ENCODE peak calls at places on chromosomes 5 and 9, in ten cellular contexts. One of them, this sample, is unnamed.
A peak's percentile ranks its signal among the peaks of the same experiment; 100 is the strongest.

GRCh38 chr5:20291766-20292165 is 303.8 kb upstream of the CDH18 start:
- DNase-seq in aorta: no peak
- DNase-seq in CD4-positive, alpha-beta memory T cell: no peak
- DNase-seq in H9: no peak
- DNase-seq in BE2C: no peak
- DNase-seq in cardiac muscle cell: no peak
- DNase-seq in heart left ventricle: no peak
- DNase-seq in K562: no peak
- DNase-seq in uterus: no peak
- DNase-seq in esophagus muscularis mucosa: no peak
- DNase-seq in this sample: no peak

GRCh38 chr9:133969681-133970580 is 22.2 kb downstream of the VAV2 start:
- DNase-seq in H9: no peak
- DNase-seq in cardiac muscle cell: no peak
- DNase-seq in esophagus muscularis mucosa: no peak
- DNase-seq in BE2C: peak; percentile 4
- DNase-seq in uterus: no peak
- DNase-seq in K562: no peak
- DNase-seq in CD4-positive, alpha-beta memory T cell: no peak
- DNase-seq in aorta: peak; percentile 42
- DNase-seq in heart left ventricle: peak; percentile 12
- DNase-seq in this sample: no peak

GRCh38 chr5:5421961-5422818 is at the start of gene ICE1:
- DNase-seq in uterus: peak; percentile 98
- DNase-seq in BE2C: peak; percentile 98
- DNase-seq in H9: peak; percentile 99
- DNase-seq in CD4-positive, alpha-beta memory T cell: peak; percentile 97
- DNase-seq in heart left ventricle: peak; percentile 99
- DNase-seq in cardiac muscle cell: peak; percentile 98
- DNase-seq in aorta: peak; percentile 98
- DNase-seq in esophagus muscularis mucosa: peak; percentile 99
- DNase-seq in K562: peak; percentile 96
- DNase-seq in this sample: peak; percentile 97

GRCh38 chr9:73537561-73537960 is 385.9 kb downstream of the ANXA1 start:
- DNase-seq in K562: no peak
- DNase-seq in BE2C: no peak
- DNase-seq in cardiac muscle cell: no peak
- DNase-seq in CD4-positive, alpha-beta memory T cell: no peak
- DNase-seq in aorta: no peak
- DNase-seq in heart left ventricle: no peak
- DNase-seq in esophagus muscularis mucosa: no peak
- DNase-seq in uterus: no peak
- DNase-seq in H9: no peak
- DNase-seq in this sample: no peak

GRCh38 chr5:98101131-98101530 is 672.3 kb upstream of the RGMB start:
- DNase-seq in cardiac muscle cell: no peak
- DNase-seq in heart left ventricle: no peak
- DNase-seq in CD4-positive, alpha-beta memory T cell: no peak
- DNase-seq in K562: no peak
- DNase-seq in aorta: no peak
- DNase-seq in BE2C: no peak
- DNase-seq in H9: no peak
- DNase-seq in esophagus muscularis mucosa: no peak
- DNase-seq in uterus: no peak
- DNase-seq in this sample: no peak

GRCh38 chr5:112779531-112779930 is 41.8 kb downstream of the APC start:
- DNase-seq in K562: no peak
- DNase-seq in CD4-positive, alpha-beta memory T cell: no peak
- DNase-seq in heart left ventricle: no peak
- DNase-seq in cardiac muscle cell: no peak
- DNase-seq in esophagus muscularis mucosa: no peak
- DNase-seq in BE2C: no peak
- DNase-seq in uterus: no peak
- DNase-seq in aorta: no peak
- DNase-seq in H9: no peak
- DNase-seq in this sample: no peak

GRCh38 chr9:18520395-18520794 is 46.4 kb downstream of the ADAMTSL1 start:
- DNase-seq in cardiac muscle cell: no peak
- DNase-seq in aorta: no peak
- DNase-seq in esophagus muscularis mucosa: no peak
- DNase-seq in K562: no peak
- DNase-seq in CD4-positive, alpha-beta memory T cell: no peak
- DNase-seq in H9: no peak
- DNase-seq in heart left ventricle: no peak
- DNase-seq in BE2C: peak; percentile 52
- DNase-seq in uterus: no peak
- DNase-seq in this sample: no peak

GRCh38 chr9:61673247-61673646 is 483.4 kb downstream of the SPATA31A7 start:
- DNase-seq in CD4-positive, alpha-beta memory T cell: no peak
- DNase-seq in H9: no peak
- DNase-seq in BE2C: no peak
- DNase-seq in heart left ventricle: no peak
- DNase-seq in K562: no peak
- DNase-seq in cardiac muscle cell: no peak
- DNase-seq in esophagus muscularis mucosa: peak; percentile 78
- DNase-seq in uterus: no peak
- DNase-seq in aorta: no peak
- DNase-seq in this sample: no peak

GRCh38 chr5:107853031-107853430 is 182.3 kb upstream of the EFNA5 start:
- DNase-seq in BE2C: no peak
- DNase-seq in aorta: no peak
- DNase-seq in heart left ventricle: no peak
- DNase-seq in K562: no peak
- DNase-seq in H9: no peak
- DNase-seq in cardiac muscle cell: no peak
- DNase-seq in uterus: no peak
- DNase-seq in esophagus muscularis mucosa: no peak
- DNase-seq in CD4-positive, alpha-beta memory T cell: no peak
- DNase-seq in this sample: no peak

GRCh38 chr9:132288371-132288770 is 66.4 kb downstream of the SETX start:
- DNase-seq in uterus: no peak
- DNase-seq in K562: no peak
- DNase-seq in esophagus muscularis mucosa: no peak
- DNase-seq in H9: no peak
- DNase-seq in BE2C: no peak
- DNase-seq in aorta: no peak
- DNase-seq in CD4-positive, alpha-beta memory T cell: no peak
- DNase-seq in cardiac muscle cell: no peak
- DNase-seq in heart left ventricle: no peak
- DNase-seq in this sample: no peak

GRCh38 chr9:106077731-106078130 is 383.4 kb downstream of the TMEM38B start:
- DNase-seq in cardiac muscle cell: no peak
- DNase-seq in BE2C: no peak
- DNase-seq in heart left ventricle: no peak
- DNase-seq in H9: no peak
- DNase-seq in CD4-positive, alpha-beta memory T cell: no peak
- DNase-seq in aorta: no peak
- DNase-seq in K562: no peak
- DNase-seq in esophagus muscularis mucosa: no peak
- DNase-seq in uterus: no peak
- DNase-seq in this sample: no peak

GRCh38 chr9:89926691-89927220 is 321.9 kb downstream of the GADD45G start:
- DNase-seq in cardiac muscle cell: no peak
- DNase-seq in K562: no peak
- DNase-seq in H9: no peak
- DNase-seq in aorta: no peak
- DNase-seq in CD4-positive, alpha-beta memory T cell: no peak
- DNase-seq in uterus: no peak
- DNase-seq in heart left ventricle: no peak
- DNase-seq in esophagus muscularis mucosa: no peak
- DNase-seq in BE2C: no peak
- DNase-seq in this sample: no peak

GRCh38 chr9:131873361-131873760 is 133.5 kb upstream of the RAPGEF1 start:
- DNase-seq in esophagus muscularis mucosa: no peak
- DNase-seq in CD4-positive, alpha-beta memory T cell: no peak
- DNase-seq in cardiac muscle cell: no peak
- DNase-seq in BE2C: no peak
- DNase-seq in H9: no peak
- DNase-seq in K562: no peak
- DNase-seq in uterus: no peak
- DNase-seq in heart left ventricle: no peak
- DNase-seq in aorta: no peak
- DNase-seq in this sample: no peak

GRCh38 chr5:111254613-111255012 is 30.4 kb downstream of the CAMK4 start:
- DNase-seq in heart left ventricle: no peak
- DNase-seq in H9: no peak
- DNase-seq in CD4-positive, alpha-beta memory T cell: peak; percentile 94
- DNase-seq in uterus: no peak
- DNase-seq in K562: no peak
- DNase-seq in BE2C: peak; percentile 23
- DNase-seq in aorta: no peak
- DNase-seq in esophagus muscularis mucosa: no peak
- DNase-seq in cardiac muscle cell: no peak
- DNase-seq in this sample: peak; percentile 65

GRCh38 chr5:68279960-68280359 is 64.4 kb downstream of the PIK3R1 start:
- DNase-seq in esophagus muscularis mucosa: no peak
- DNase-seq in heart left ventricle: no peak
- DNase-seq in K562: peak; percentile 51
- DNase-seq in BE2C: no peak
- DNase-seq in aorta: no peak
- DNase-seq in uterus: no peak
- DNase-seq in cardiac muscle cell: no peak
- DNase-seq in H9: no peak
- DNase-seq in CD4-positive, alpha-beta memory T cell: peak; percentile 81
- DNase-seq in this sample: peak; percentile 86

GRCh38 chr5:64773533-64773932 is 4.8 kb downstream of the CWC27 start:
- DNase-seq in esophagus muscularis mucosa: no peak
- DNase-seq in H9: no peak
- DNase-seq in uterus: no peak
- DNase-seq in BE2C: no peak
- DNase-seq in heart left ventricle: no peak
- DNase-seq in aorta: no peak
- DNase-seq in K562: no peak
- DNase-seq in cardiac muscle cell: no peak
- DNase-seq in CD4-positive, alpha-beta memory T cell: no peak
- DNase-seq in this sample: no peak

GRCh38 chr5:57383093-57383861 is 99.3 kb downstream of the ACTBL2 start:
- DNase-seq in uterus: no peak
- DNase-seq in H9: no peak
- DNase-seq in K562: peak; percentile 88
- DNase-seq in heart left ventricle: peak; percentile 33
- DNase-seq in BE2C: peak; percentile 77
- DNase-seq in esophagus muscularis mucosa: no peak
- DNase-seq in cardiac muscle cell: no peak
- DNase-seq in CD4-positive, alpha-beta memory T cell: peak; percentile 58
- DNase-seq in aorta: peak; percentile 59
- DNase-seq in this sample: peak; percentile 4

GRCh38 chr9:108996653-108997052 is 16.6 kb downstream of the CTNNAL1 start:
- DNase-seq in uterus: no peak
- DNase-seq in cardiac muscle cell: no peak
- DNase-seq in heart left ventricle: no peak
- DNase-seq in CD4-positive, alpha-beta memory T cell: no peak
- DNase-seq in K562: no peak
- DNase-seq in esophagus muscularis mucosa: no peak
- DNase-seq in H9: no peak
- DNase-seq in aorta: no peak
- DNase-seq in BE2C: no peak
- DNase-seq in this sample: no peak

GRCh38 chr5:150507283-150508020 is 479 bp upstream of the NDST1 start:
- DNase-seq in esophagus muscularis mucosa: no peak
- DNase-seq in uterus: no peak
- DNase-seq in cardiac muscle cell: no peak
- DNase-seq in heart left ventricle: no peak
- DNase-seq in H9: no peak
- DNase-seq in BE2C: no peak
- DNase-seq in aorta: no peak
- DNase-seq in K562: no peak
- DNase-seq in CD4-positive, alpha-beta memory T cell: no peak
- DNase-seq in this sample: no peak
- H3K4me1 ChIP-seq in esophagus muscularis mucosa: peaks cover 100% of the 10 kb centered on the region
- H3K4me1 ChIP-seq in uterus: peaks cover 45% of the 10 kb centered on the region
- H3K4me1 ChIP-seq in cardiac muscle cell: peaks cover 46% of the 10 kb centered on the region
- H3K4me1 ChIP-seq in heart left ventricle: peaks cover 29% of the 10 kb centered on the region
- H3K4me1 ChIP-seq in H9: peaks cover 3% of the 10 kb centered on the region
- H3K4me1 ChIP-seq in BE2C: peaks cover 31% of the 10 kb centered on the region
- H3K4me1 ChIP-seq in aorta: peaks cover 8% of the 10 kb centered on the region
- H3K4me1 ChIP-seq in K562: peaks cover 32% of the 10 kb centered on the region
- H3K4me1 ChIP-seq in CD4-positive, alpha-beta memory T cell: no peaks in the 10 kb centered on the region
- H3K4me1 ChIP-seq in this sample: no peaks in the 10 kb centered on the region

GRCh38 chr5:143279698-143280097 is 123.8 kb downstream of the NR3C1 start:
- DNase-seq in K562: no peak
- DNase-seq in esophagus muscularis mucosa: no peak
- DNase-seq in aorta: no peak
- DNase-seq in uterus: no peak
- DNase-seq in cardiac muscle cell: no peak
- DNase-seq in H9: peak; percentile 49
- DNase-seq in CD4-positive, alpha-beta memory T cell: no peak
- DNase-seq in heart left ventricle: no peak
- DNase-seq in BE2C: no peak
- DNase-seq in this sample: no peak

GRCh38 chr5:143284002-143284401 is 119.5 kb downstream of the NR3C1 start:
- DNase-seq in uterus: no peak
- DNase-seq in cardiac muscle cell: no peak
- DNase-seq in CD4-positive, alpha-beta memory T cell: no peak
- DNase-seq in BE2C: no peak
- DNase-seq in H9: no peak
- DNase-seq in aorta: no peak
- DNase-seq in heart left ventricle: no peak
- DNase-seq in K562: no peak
- DNase-seq in esophagus muscularis mucosa: no peak
- DNase-seq in this sample: no peak
- H3K27me3 ChIP-seq in uterus: no peaks in the 10 kb centered on the region
- H3K27me3 ChIP-seq in cardiac muscle cell: no peaks in the 10 kb centered on the region
- H3K27me3 ChIP-seq in CD4-positive, alpha-beta memory T cell: no peaks in the 10 kb centered on the region
- H3K27me3 ChIP-seq in BE2C: no peaks in the 10 kb centered on the region
- H3K27me3 ChIP-seq in H9: no peaks in the 10 kb centered on the region
- H3K27me3 ChIP-seq in aorta: no peaks in the 10 kb centered on the region
- H3K27me3 ChIP-seq in heart left ventricle: no peaks in the 10 kb centered on the region
- H3K27me3 ChIP-seq in K562: no peaks in the 10 kb centered on the region
- H3K27me3 ChIP-seq in esophagus muscularis mucosa: no peaks in the 10 kb centered on the region
- H3K27me3 ChIP-seq in this sample: no peaks in the 10 kb centered on the region

GRCh38 chr9:69173497-69173890 is 583 bp upstream of the TJP2 start:
- DNase-seq in cardiac muscle cell: no peak
- DNase-seq in K562: no peak
- DNase-seq in CD4-positive, alpha-beta memory T cell: no peak
- DNase-seq in aorta: no peak
- DNase-seq in heart left ventricle: no peak
- DNase-seq in esophagus muscularis mucosa: no peak
- DNase-seq in H9: no peak
- DNase-seq in uterus: peak; percentile 66
- DNase-seq in BE2C: no peak
- DNase-seq in this sample: no peak
- H3K4me1 ChIP-seq in cardiac muscle cell: peaks cover 26% of the 10 kb centered on the region
- H3K4me1 ChIP-seq in K562: peaks cover 56% of the 10 kb centered on the region
- H3K4me1 ChIP-seq in CD4-positive, alpha-beta memory T cell: peaks cover 41% of the 10 kb centered on the region
- H3K4me1 ChIP-seq in aorta: peaks cover 8% of the 10 kb centered on the region
- H3K4me1 ChIP-seq in heart left ventricle: peaks cover 4% of the 10 kb centered on the region
- H3K4me1 ChIP-seq in esophagus muscularis mucosa: peaks cover 62% of the 10 kb centered on the region
- H3K4me1 ChIP-seq in H9: peaks cover 16% of the 10 kb centered on the region
- H3K4me1 ChIP-seq in uterus: peaks cover 6% of the 10 kb centered on the region
- H3K4me1 ChIP-seq in BE2C: peaks cover 3% of the 10 kb centered on the region
- H3K4me1 ChIP-seq in this sample: peaks cover 64% of the 10 kb centered on the region

DNA sequence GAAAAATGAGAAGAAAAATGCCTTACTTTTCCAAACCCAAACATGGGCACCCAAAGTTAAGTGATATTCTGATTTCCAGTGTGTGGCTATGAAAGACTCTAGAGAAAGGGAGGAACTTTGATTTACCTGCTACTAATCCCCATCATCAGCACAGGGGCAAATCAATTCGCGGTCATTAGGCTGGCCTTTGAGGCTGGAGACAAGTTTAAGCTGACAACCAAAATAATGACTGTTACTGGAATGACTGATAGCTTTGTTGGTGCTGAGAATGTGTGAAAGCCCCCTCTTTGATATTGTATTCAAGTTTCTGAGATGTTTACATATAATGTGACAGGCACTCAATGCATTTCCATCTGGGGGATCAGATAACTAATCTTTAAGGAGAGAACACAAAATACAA is 12.5 kb upstream of the INSYN2B start:
- DNase-seq in K562: no peak
- DNase-seq in H9: no peak
- DNase-seq in heart left ventricle: no peak
- DNase-seq in aorta: no peak
- DNase-seq in cardiac muscle cell: no peak
- DNase-seq in BE2C: no peak
- DNase-seq in esophagus muscularis mucosa: no peak
- DNase-seq in uterus: no peak
- DNase-seq in CD4-positive, alpha-beta memory T cell: no peak
- DNase-seq in this sample: no peak
- H3K27me3 ChIP-seq in K562: peaks cover 3% of the 10 kb centered on the region
- H3K27me3 ChIP-seq in H9: no peaks in the 10 kb centered on the region
- H3K27me3 ChIP-seq in heart left ventricle: no peaks in the 10 kb centered on the region
- H3K27me3 ChIP-seq in aorta: peaks cover 2% of the 10 kb centered on the region
- H3K27me3 ChIP-seq in cardiac muscle cell: no peaks in the 10 kb centered on the region
- H3K27me3 ChIP-seq in BE2C: no peaks in the 10 kb centered on the region
- H3K27me3 ChIP-seq in esophagus muscularis mucosa: peaks cover 4% of the 10 kb centered on the region
- H3K27me3 ChIP-seq in uterus: no peaks in the 10 kb centered on the region
- H3K27me3 ChIP-seq in CD4-positive, alpha-beta memory T cell: no peaks in the 10 kb centered on the region
- H3K27me3 ChIP-seq in this sample: no peaks in the 10 kb centered on the region

This sample was measured in CD4-positive, CD25-positive, alpha-beta regulatory T cell.